ENCODE peak calls at places on chromosomes 2 and 18, in five cellular contexts. One of them, this sample, is unnamed.

GRCh38 chr2:23457990-23458689 is 73.2 kb downstream of the KLHL29 start:
- DNase-seq in activated T-helper 1 cell treated with anti-CD3 and anti-CD28 coated beads, Interleukin-2, amount 50 U/mL, for 16 hours: no peak
- DNase-seq in fibroblast of lung: no peak
- DNase-seq in MM.1S: no peak
- DNase-seq in stimulated activated CD4-positive, alpha-beta T cell treated with anti-CD3 and anti-CD28 coated beads, Interleukin-1b, Interleukin-23, amount 100 ng/mL, for 1 hour: no peak
- DNase-seq in this sample: no peak

GRCh38 chr2:40284797-40285196 is 167.1 kb downstream of the SLC8A1 start:
- DNase-seq in stimulated activated CD4-positive, alpha-beta T cell treated with anti-CD3 and anti-CD28 coated beads, Interleukin-1b, Interleukin-23, amount 100 ng/mL, for 1 hour: no peak
- DNase-seq in fibroblast of lung: no peak
- DNase-seq in MM.1S: no peak
- DNase-seq in activated T-helper 1 cell treated with anti-CD3 and anti-CD28 coated beads, Interleukin-2, amount 50 U/mL, for 16 hours: no peak
- DNase-seq in this sample: peak

GRCh38 chr2:46547223-46548102 is 68.1 kb downstream of the TMEM247 start:
- DNase-seq in fibroblast of lung: no peak
- DNase-seq in activated T-helper 1 cell treated with anti-CD3 and anti-CD28 coated beads, Interleukin-2, amount 50 U/mL, for 16 hours: no peak
- DNase-seq in MM.1S: no peak
- DNase-seq in stimulated activated CD4-positive, alpha-beta T cell treated with anti-CD3 and anti-CD28 coated beads, Interleukin-1b, Interleukin-23, amount 100 ng/mL, for 1 hour: no peak
- DNase-seq in this sample: no peak

GRCh38 chr2:217928324-217929293 is 74.2 kb downstream of the TNS1 start:
- DNase-seq in fibroblast of lung: no peak
- DNase-seq in activated T-helper 1 cell treated with anti-CD3 and anti-CD28 coated beads, Interleukin-2, amount 50 U/mL, for 16 hours: no peak
- DNase-seq in MM.1S: no peak
- DNase-seq in stimulated activated CD4-positive, alpha-beta T cell treated with anti-CD3 and anti-CD28 coated beads, Interleukin-1b, Interleukin-23, amount 100 ng/mL, for 1 hour: no peak
- DNase-seq in this sample: no peak

GRCh38 chr2:71001592-71002570 is 7.2 kb upstream of the TEX261 start:
- DNase-seq in MM.1S: no peak
- DNase-seq in stimulated activated CD4-positive, alpha-beta T cell treated with anti-CD3 and anti-CD28 coated beads, Interleukin-1b, Interleukin-23, amount 100 ng/mL, for 1 hour: no peak
- DNase-seq in fibroblast of lung: no peak
- DNase-seq in activated T-helper 1 cell treated with anti-CD3 and anti-CD28 coated beads, Interleukin-2, amount 50 U/mL, for 16 hours: no peak
- DNase-seq in this sample: no peak

GRCh38 chr2:127154985-127155650 is 48.2 kb upstream of the BIN1 start:
- DNase-seq in activated T-helper 1 cell treated with anti-CD3 and anti-CD28 coated beads, Interleukin-2, amount 50 U/mL, for 16 hours: no peak
- DNase-seq in MM.1S: no peak
- DNase-seq in fibroblast of lung: peak
- DNase-seq in stimulated activated CD4-positive, alpha-beta T cell treated with anti-CD3 and anti-CD28 coated beads, Interleukin-1b, Interleukin-23, amount 100 ng/mL, for 1 hour: no peak
- DNase-seq in this sample: peak

GRCh38 chr2:177429688-177430325 is 37.2 kb downstream of the AGPS start:
- DNase-seq in activated T-helper 1 cell treated with anti-CD3 and anti-CD28 coated beads, Interleukin-2, amount 50 U/mL, for 16 hours: no peak
- DNase-seq in fibroblast of lung: peak
- DNase-seq in stimulated activated CD4-positive, alpha-beta T cell treated with anti-CD3 and anti-CD28 coated beads, Interleukin-1b, Interleukin-23, amount 100 ng/mL, for 1 hour: no peak
- DNase-seq in MM.1S: no peak
- DNase-seq in this sample: peak

GRCh38 chr18:52694804-52695203 is 354.8 kb downstream of the DCC start:
- DNase-seq in activated T-helper 1 cell treated with anti-CD3 and anti-CD28 coated beads, Interleukin-2, amount 50 U/mL, for 16 hours: no peak
- DNase-seq in fibroblast of lung: peak
- DNase-seq in MM.1S: peak
- DNase-seq in stimulated activated CD4-positive, alpha-beta T cell treated with anti-CD3 and anti-CD28 coated beads, Interleukin-1b, Interleukin-23, amount 100 ng/mL, for 1 hour: no peak
- DNase-seq in this sample: no peak

GRCh38 chr2:25375989-25376545 is 34.3 kb upstream of the DNMT3A start:
- DNase-seq in stimulated activated CD4-positive, alpha-beta T cell treated with anti-CD3 and anti-CD28 coated beads, Interleukin-1b, Interleukin-23, amount 100 ng/mL, for 1 hour: no peak
- DNase-seq in fibroblast of lung: no peak
- DNase-seq in activated T-helper 1 cell treated with anti-CD3 and anti-CD28 coated beads, Interleukin-2, amount 50 U/mL, for 16 hours: no peak
- DNase-seq in MM.1S: no peak
- DNase-seq in this sample: no peak

GRCh38 chr2:30150786-30151185 is 4.0 kb downstream of the YPEL5 start:
- DNase-seq in stimulated activated CD4-positive, alpha-beta T cell treated with anti-CD3 and anti-CD28 coated beads, Interleukin-1b, Interleukin-23, amount 100 ng/mL, for 1 hour: no peak
- DNase-seq in activated T-helper 1 cell treated with anti-CD3 and anti-CD28 coated beads, Interleukin-2, amount 50 U/mL, for 16 hours: no peak
- DNase-seq in MM.1S: no peak
- DNase-seq in fibroblast of lung: no peak
- DNase-seq in this sample: no peak